ENCODE peak calls at places on chromosomes 5 and 9, in five cellular contexts. V is pancreas; F is caudate nucleus; B is CD4-positive, alpha-beta T cell; X is CD8-positive, alpha-beta memory T cell. R is an unnamed sample.

GRCh38 chr5:132510076-132510475 is 19.5 kb upstream of the IRF1 start:
- DNase-seq in V (no peak), F (no peak), B (no peak), X (no peak), R (no peak)

GRCh38 chr9:68802525-68803015 is 97.5 kb downstream of the PIP5K1B start:
- DNase-seq in V (no peak), F (no peak), B (no peak), X (no peak), R (no peak)

GRCh38 chr5:61280205-61280604 is 51.9 kb upstream of the ZSWIM6 start:
- DNase-seq in V (peak; percentile 51), F (no peak), B (no peak), X (peak; percentile 17), R (peak; percentile 72)

GRCh38 chr5:143024227-143024920 is 254.2 kb downstream of the ARHGAP26 start:
- DNase-seq in V (no peak), F (no peak), B (no peak), X (no peak), R (no peak)

GRCh38 chr5:87383216-87383615 is 29.5 kb downstream of the CCNH start:
- DNase-seq in V (no peak), F (no peak), B (no peak), X (no peak), R (no peak)

GRCh38 chr5:115586525-115587146 is 15.6 kb downstream of the TICAM2 start:
- DNase-seq in V (no peak), F (no peak), B (no peak), X (peak; percentile 21), R (no peak)

GRCh38 chr5:134099939-134100282 is 14.6 kb upstream of the TCF7 start:
- DNase-seq in V (no peak), F (no peak), B (no peak), X (no peak), R (no peak)

GRCh38 chr5:106020889-106021288 is 1649.8 kb downstream of the EFNA5 start:
- DNase-seq in V (no peak), F (no peak), B (no peak), X (no peak), R (no peak)

GRCh38 chr9:133522073-133522910 is 2.5 kb downstream of the MYMK start:
- DNase-seq in V (no peak), F (no peak), B (no peak), X (no peak), R (no peak)

GRCh38 chr5:130289132-130290088 is 385.1 kb downstream of the CHSY3 start:
- DNase-seq in V (no peak), F (no peak), B (no peak), X (no peak), R (peak; percentile 68)

GRCh38 chr5:101364469-101364868 is 461.4 kb upstream of the ST8SIA4 start:
- DNase-seq in V (no peak), F (no peak), B (no peak), X (no peak), R (no peak)

GRCh38 chr9:131214457-131214856 is 61.9 kb downstream of the FAM78A start:
- DNase-seq in V (no peak), F (no peak), B (no peak), X (no peak), R (no peak)

GRCh38 chr9:16223074-16223871 is 647.2 kb downstream of the BNC2 start:
- DNase-seq in V (no peak), F (no peak), B (no peak), X (no peak), R (no peak)

GRCh38 chr5:147892696-147893296 is 13.5 kb downstream of the C5orf46 start:
- DNase-seq in V (no peak), F (no peak), B (no peak), X (no peak), R (peak; percentile 78)

GRCh38 chr5:106127341-106127781 is 1543.4 kb downstream of the EFNA5 start:
- DNase-seq in V (no peak), F (no peak), B (no peak), X (no peak), R (no peak)

GRCh38 chr9:6552033-6552737 is 93.3 kb downstream of the GLDC start:
- DNase-seq in V (no peak), F (no peak), B (no peak), X (no peak), R (no peak)

GRCh38 chr9:93598647-93599241 is 22.4 kb downstream of the PHF2 start:
- DNase-seq in V (no peak), F (no peak), B (no peak), X (peak; percentile 47), R (no peak)

GRCh38 chr9:97528529-97529230 is 27.2 kb downstream of the TMOD1 start:
- DNase-seq in V (no peak), F (no peak), B (no peak), X (no peak), R (no peak)

GRCh38 chr5:158433634-158434033 is 574.7 kb upstream of the CLINT1 start:
- DNase-seq in V (no peak), F (no peak), B (no peak), X (no peak), R (no peak)

GRCh38 chr5:12147513-12147912 is 243.3 kb upstream of the CTNND2 start:
- DNase-seq in V (no peak), F (no peak), B (no peak), X (no peak), R (no peak)

GRCh38 chr9:130030821-130031481 is 12.0 kb downstream of the FNBP1 start:
- DNase-seq in V (no peak), F (no peak), B (no peak), X (no peak), R (no peak)

GRCh38 chr9:96781552-96781951 is 3.7 kb upstream of the ZNF510 start:
- DNase-seq in V (no peak), F (no peak), B (no peak), X (no peak), R (no peak)

GRCh38 chr5:108119123-108119522 is 262.8 kb downstream of the FBXL17 start:
- DNase-seq in V (no peak), F (no peak), B (no peak), X (no peak), R (no peak)

GRCh38 chr5:55456216-55456895 is 78.4 kb downstream of the PLPP1 start:
- DNase-seq in V (no peak), F (no peak), B (no peak), X (no peak), R (no peak)

GRCh38 chr5:61301820-61302563 is 30.1 kb upstream of the ZSWIM6 start:
- DNase-seq in V (peak; percentile 86), F (no peak), B (no peak), X (no peak), R (peak; percentile 95)

GRCh38 chr5:68839019-68839552 is 254.7 kb upstream of the SLC30A5 start:
- DNase-seq in V (no peak), F (no peak), B (no peak), X (no peak), R (no peak)

GRCh38 chr5:177610770-177611445 is 11.0 kb downstream of the B4GALT7 start:
- DNase-seq in V (no peak), F (no peak), B (no peak), X (no peak), R (peak; percentile 42)

GRCh38 chr9:114007991-114008666 is 70.0 kb downstream of the AMBP start:
- DNase-seq in V (peak; percentile 10), F (no peak), B (no peak), X (no peak), R (peak; percentile 38)

GRCh38 chr5:16600397-16600796 is 16.4 kb downstream of the RETREG1 start:
- DNase-seq in V (peak; percentile 24), F (peak; percentile 72), B (no peak), X (no peak), R (no peak)

GRCh38 chr5:139668064-139668880 is 20.1 kb downstream of the CXXC5 start:
- DNase-seq in V (no peak), F (no peak), B (peak; percentile 16), X (peak; percentile 24), R (no peak)

GRCh38 chr9:136854842-136855460 is 2.8 kb downstream of the MAMDC4 start:
- DNase-seq in V (no peak), F (no peak), B (no peak), X (no peak), R (no peak)

GRCh38 chr9:33211695-33212393 is 28.1 kb upstream of the SPINK4 start:
- DNase-seq in V (no peak), F (no peak), B (no peak), X (no peak), R (no peak)

GRCh38 chr5:159792180-159792579 is 124.1 kb upstream of the ADRA1B start:
- DNase-seq in V (no peak), F (no peak), B (no peak), X (no peak), R (no peak)

DNA sequence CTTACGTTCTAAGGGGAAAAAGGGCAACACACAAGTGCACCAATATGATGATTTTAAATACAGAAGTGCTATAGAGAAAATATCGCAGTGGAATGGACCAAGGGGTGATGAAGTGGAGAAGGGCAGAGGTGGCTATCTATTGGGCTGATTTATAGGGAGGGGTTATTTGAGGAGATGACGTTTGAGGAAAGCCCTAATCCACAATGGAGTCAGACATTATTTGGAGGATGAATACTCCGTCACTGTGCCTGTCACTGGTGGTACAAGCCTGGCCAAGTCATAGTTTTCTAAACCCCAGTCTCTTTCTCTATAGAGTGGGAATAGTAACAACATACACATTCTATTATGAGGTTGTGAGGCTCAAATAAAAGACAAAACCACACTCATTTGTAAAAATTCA is 48.5 kb downstream of the MEF2C start:
- DNase-seq in V (no peak), F (no peak), B (no peak), X (no peak), R (no peak)
- H3K27ac ChIP-seq in V (no peak overlapping the region), F (no peak overlapping the region), B (no peak overlapping the region), X (no peak overlapping the region), R (no peak overlapping the region)

GRCh38 chr9:135729480-135729879 is 27.5 kb downstream of the KCNT1 start:
- DNase-seq in V (no peak), F (no peak), B (no peak), X (no peak), R (no peak)
- H3K27ac ChIP-seq in V (no peak overlapping the region), F (no peak overlapping the region), B (no peak overlapping the region), X (no peak overlapping the region), R (no peak overlapping the region)

GRCh38 chr9:76654051-76654461 is 110.2 kb upstream of the PCA3 start:
- DNase-seq in V (no peak), F (no peak), B (no peak), X (no peak), R (no peak)

GRCh38 chr9:76650692-76651091 is 113.5 kb upstream of the PCA3 start:
- DNase-seq in V (no peak), F (no peak), B (no peak), X (no peak), R (no peak)

GRCh38 chr9:76651114-76651697 is 113.0 kb upstream of the PCA3 start:
- DNase-seq in V (no peak), F (no peak), B (no peak), X (no peak), R (no peak)

GRCh38 chr9:76654575-76654974 is 109.7 kb upstream of the PCA3 start:
- DNase-seq in V (no peak), F (no peak), B (no peak), X (no peak), R (no peak)

DNA sequence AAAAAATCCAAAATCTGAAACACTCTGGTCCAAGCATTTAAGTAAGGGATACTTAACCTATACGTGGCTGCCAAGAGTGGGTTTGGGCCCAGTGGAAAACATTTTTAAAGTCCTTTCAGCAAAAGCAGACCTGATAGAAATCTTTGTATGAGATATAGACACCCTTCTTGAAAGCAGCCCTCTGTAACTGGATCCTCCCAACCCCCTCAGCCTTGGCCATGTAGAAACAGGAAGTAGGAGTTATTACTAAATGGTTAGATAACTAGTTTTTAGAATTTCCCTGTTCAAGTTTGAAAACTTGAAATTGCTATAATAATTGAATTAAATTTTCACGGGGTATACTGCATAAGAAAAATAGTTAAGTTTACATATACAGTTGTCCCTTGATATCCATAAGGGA is 111.3 kb upstream of the PCA3 start:
- DNase-seq in V (no peak), F (no peak), B (no peak), X (no peak), R (no peak)
- H3K27ac ChIP-seq in V (no peak overlapping the region), F (no peak overlapping the region), B (no peak overlapping the region), X (no peak overlapping the region), R (peak overlapping the region; percentile 92)

GRCh38 chr5:39009981-39010380 is 64.2 kb downstream of the RICTOR start:
- DNase-seq in V (no peak), F (no peak), B (no peak), X (no peak), R (no peak)
- H3K27ac ChIP-seq in V (no peak overlapping the region), F (no peak overlapping the region), B (no peak overlapping the region), X (no peak overlapping the region), R (no peak overlapping the region)